ENCODE peak calls at places on chromosomes 11 and 22, in seven cellular contexts. One of them, this sample, is unnamed.

GRCh38 chr11:8698379-8698851 is 15.8 kb downstream of the RPL27A start:
- DNase-seq in progenitor cell of endocrine pancreas: no peak
- DNase-seq in MM.1S: no peak
- DNase-seq in fibroblast of villous mesenchyme: no peak
- DNase-seq in cardiac muscle cell: no peak
- DNase-seq in GM13977: no peak
- DNase-seq in adrenal gland: no peak
- DNase-seq in this sample: no peak

GRCh38 chr22:44677299-44678244 is 24.4 kb upstream of the PRR5 start:
- DNase-seq in progenitor cell of endocrine pancreas: no peak
- DNase-seq in MM.1S: no peak
- DNase-seq in fibroblast of villous mesenchyme: no peak
- DNase-seq in cardiac muscle cell: no peak
- DNase-seq in GM13977: no peak
- DNase-seq in adrenal gland: no peak
- DNase-seq in this sample: no peak

GRCh38 chr22:23159287-23159622 is 14.0 kb downstream of the RAB36 start:
- DNase-seq in progenitor cell of endocrine pancreas: no peak
- DNase-seq in MM.1S: no peak
- DNase-seq in fibroblast of villous mesenchyme: no peak
- DNase-seq in cardiac muscle cell: no peak
- DNase-seq in GM13977: no peak
- DNase-seq in adrenal gland: no peak
- DNase-seq in this sample: no peak

GRCh38 chr11:91790873-91791468 is 433.6 kb upstream of the FAT3 start:
- DNase-seq in progenitor cell of endocrine pancreas: no peak
- DNase-seq in MM.1S: no peak
- DNase-seq in fibroblast of villous mesenchyme: no peak
- DNase-seq in cardiac muscle cell: no peak
- DNase-seq in GM13977: no peak
- DNase-seq in adrenal gland: no peak
- DNase-seq in this sample: no peak

GRCh38 chr11:71300187-71300586 is 47.8 kb upstream of the SHANK2 start:
- DNase-seq in progenitor cell of endocrine pancreas: no peak
- DNase-seq in MM.1S: no peak
- DNase-seq in fibroblast of villous mesenchyme: peak; percentile 18
- DNase-seq in cardiac muscle cell: no peak
- DNase-seq in GM13977: no peak
- DNase-seq in adrenal gland: no peak
- DNase-seq in this sample: no peak

GRCh38 chr11:36363361-36364272 is 67.5 kb downstream of the PRR5L start:
- DNase-seq in progenitor cell of endocrine pancreas: no peak
- DNase-seq in MM.1S: peak; percentile 10
- DNase-seq in fibroblast of villous mesenchyme: no peak
- DNase-seq in cardiac muscle cell: peak; percentile 22
- DNase-seq in GM13977: no peak
- DNase-seq in adrenal gland: no peak
- DNase-seq in this sample: peak; percentile 72

GRCh38 chr11:67267188-67268035 is 1.1 kb downstream of the GRK2 start:
- DNase-seq in progenitor cell of endocrine pancreas: no peak
- DNase-seq in MM.1S: peak; percentile 91
- DNase-seq in fibroblast of villous mesenchyme: no peak
- DNase-seq in cardiac muscle cell: no peak
- DNase-seq in GM13977: no peak
- DNase-seq in adrenal gland: peak; percentile 44
- DNase-seq in this sample: no peak

GRCh38 chr11:129731316-129731715 is 84.3 kb upstream of the TMEM45B start:
- DNase-seq in progenitor cell of endocrine pancreas: no peak
- DNase-seq in MM.1S: no peak
- DNase-seq in fibroblast of villous mesenchyme: no peak
- DNase-seq in cardiac muscle cell: no peak
- DNase-seq in GM13977: no peak
- DNase-seq in adrenal gland: peak; percentile 35
- DNase-seq in this sample: no peak

GRCh38 chr11:11916981-11917399 is 75.2 kb downstream of the USP47 start:
- DNase-seq in progenitor cell of endocrine pancreas: no peak
- DNase-seq in MM.1S: no peak
- DNase-seq in fibroblast of villous mesenchyme: peak; percentile 41
- DNase-seq in cardiac muscle cell: no peak
- DNase-seq in GM13977: no peak
- DNase-seq in adrenal gland: no peak
- DNase-seq in this sample: no peak

GRCh38 chr11:43790444-43790794 is 90.2 kb upstream of the ALKBH3 start:
- DNase-seq in progenitor cell of endocrine pancreas: no peak
- DNase-seq in MM.1S: no peak
- DNase-seq in fibroblast of villous mesenchyme: no peak
- DNase-seq in cardiac muscle cell: no peak
- DNase-seq in GM13977: no peak
- DNase-seq in adrenal gland: no peak
- DNase-seq in this sample: peak; percentile 2

GRCh38 chr11:102177974-102178631 is 67.9 kb downstream of the YAP1 start:
- DNase-seq in progenitor cell of endocrine pancreas: no peak
- DNase-seq in MM.1S: no peak
- DNase-seq in fibroblast of villous mesenchyme: peak; percentile 95
- DNase-seq in cardiac muscle cell: no peak
- DNase-seq in GM13977: no peak
- DNase-seq in adrenal gland: no peak
- DNase-seq in this sample: peak; percentile 93

GRCh38 chr11:46351606-46352005 is 4.3 kb downstream of the DGKZ start:
- DNase-seq in progenitor cell of endocrine pancreas: no peak
- DNase-seq in MM.1S: no peak
- DNase-seq in fibroblast of villous mesenchyme: no peak
- DNase-seq in cardiac muscle cell: no peak
- DNase-seq in GM13977: no peak
- DNase-seq in adrenal gland: no peak
- DNase-seq in this sample: no peak

GRCh38 chr22:35736166-35736565 is 18.5 kb downstream of the APOL5 start:
- DNase-seq in progenitor cell of endocrine pancreas: no peak
- DNase-seq in MM.1S: no peak
- DNase-seq in fibroblast of villous mesenchyme: no peak
- DNase-seq in cardiac muscle cell: no peak
- DNase-seq in GM13977: no peak
- DNase-seq in adrenal gland: no peak
- DNase-seq in this sample: no peak

GRCh38 chr11:102256251-102256650 is 61.0 kb upstream of the BIRC3 start:
- DNase-seq in progenitor cell of endocrine pancreas: no peak
- DNase-seq in MM.1S: no peak
- DNase-seq in fibroblast of villous mesenchyme: peak; percentile 68
- DNase-seq in cardiac muscle cell: no peak
- DNase-seq in GM13977: no peak
- DNase-seq in adrenal gland: no peak
- DNase-seq in this sample: no peak

GRCh38 chr22:46367707-46368191 is 32.2 kb downstream of the TRMU start:
- DNase-seq in progenitor cell of endocrine pancreas: peak; percentile 53
- DNase-seq in MM.1S: peak; percentile 85
- DNase-seq in fibroblast of villous mesenchyme: peak; percentile 38
- DNase-seq in cardiac muscle cell: peak; percentile 75
- DNase-seq in GM13977: peak; percentile 92
- DNase-seq in adrenal gland: peak; percentile 64
- DNase-seq in this sample: no peak

GRCh38 chr11:67031791-67032561 is 9.0 kb downstream of the SYT12 start:
- DNase-seq in progenitor cell of endocrine pancreas: no peak
- DNase-seq in MM.1S: no peak
- DNase-seq in fibroblast of villous mesenchyme: peak; percentile 59
- DNase-seq in cardiac muscle cell: no peak
- DNase-seq in GM13977: no peak
- DNase-seq in adrenal gland: peak; percentile 67
- DNase-seq in this sample: no peak

GRCh38 chr11:59212744-59213573 is at the start of gene MPEG1:
- DNase-seq in progenitor cell of endocrine pancreas: no peak
- DNase-seq in MM.1S: no peak
- DNase-seq in fibroblast of villous mesenchyme: no peak
- DNase-seq in cardiac muscle cell: no peak
- DNase-seq in GM13977: no peak
- DNase-seq in adrenal gland: no peak
- DNase-seq in this sample: no peak

GRCh38 chr22:30301995-30302809 is 12.9 kb upstream of the CASTOR1 start:
- DNase-seq in progenitor cell of endocrine pancreas: no peak
- DNase-seq in MM.1S: no peak
- DNase-seq in fibroblast of villous mesenchyme: peak; percentile 99
- DNase-seq in cardiac muscle cell: no peak
- DNase-seq in GM13977: no peak
- DNase-seq in adrenal gland: no peak
- DNase-seq in this sample: no peak

GRCh38 chr11:88169881-88170280 is 5.4 kb downstream of the RAB38 start:
- DNase-seq in progenitor cell of endocrine pancreas: no peak
- DNase-seq in MM.1S: no peak
- DNase-seq in fibroblast of villous mesenchyme: no peak
- DNase-seq in cardiac muscle cell: no peak
- DNase-seq in GM13977: no peak
- DNase-seq in adrenal gland: no peak
- DNase-seq in this sample: no peak

GRCh38 chr11:88167853-88168252 is 7.4 kb downstream of the RAB38 start:
- DNase-seq in progenitor cell of endocrine pancreas: no peak
- DNase-seq in MM.1S: no peak
- DNase-seq in fibroblast of villous mesenchyme: no peak
- DNase-seq in cardiac muscle cell: no peak
- DNase-seq in GM13977: no peak
- DNase-seq in adrenal gland: no peak
- DNase-seq in this sample: no peak

GRCh38 chr11:88169481-88169880 is 5.8 kb downstream of the RAB38 start:
- DNase-seq in progenitor cell of endocrine pancreas: no peak
- DNase-seq in MM.1S: no peak
- DNase-seq in fibroblast of villous mesenchyme: no peak
- DNase-seq in cardiac muscle cell: no peak
- DNase-seq in GM13977: no peak
- DNase-seq in adrenal gland: no peak
- DNase-seq in this sample: no peak

GRCh38 chr11:88171982-88172381 is 3.3 kb downstream of the RAB38 start:
- DNase-seq in progenitor cell of endocrine pancreas: no peak
- DNase-seq in MM.1S: no peak
- DNase-seq in fibroblast of villous mesenchyme: no peak
- DNase-seq in cardiac muscle cell: no peak
- DNase-seq in GM13977: no peak
- DNase-seq in adrenal gland: no peak
- DNase-seq in this sample: no peak

DNA sequence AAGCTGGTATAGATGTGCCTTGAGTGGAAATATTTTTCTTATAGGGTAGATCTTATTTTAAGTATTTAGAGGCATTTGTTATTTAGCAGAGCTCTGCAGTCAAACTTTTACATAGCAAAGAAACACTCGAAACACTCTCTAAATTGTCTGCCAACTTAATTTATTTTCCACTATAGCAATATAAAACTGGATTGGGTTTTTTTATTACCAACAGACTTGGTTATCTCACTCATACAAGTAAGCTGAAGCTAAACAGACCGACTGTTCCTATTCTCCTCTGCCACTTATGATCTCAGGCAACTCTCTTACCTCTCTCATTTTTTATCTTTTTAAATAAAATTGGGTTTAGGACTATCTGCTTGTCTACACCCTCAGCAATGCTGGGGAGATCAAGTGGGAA is 4.6 kb downstream of the RAB38 start:
- DNase-seq in progenitor cell of endocrine pancreas: no peak
- DNase-seq in MM.1S: no peak
- DNase-seq in fibroblast of villous mesenchyme: no peak
- DNase-seq in cardiac muscle cell: no peak
- DNase-seq in GM13977: no peak
- DNase-seq in adrenal gland: no peak
- DNase-seq in this sample: no peak
- TF ChIP-seq CTCF in progenitor cell of endocrine pancreas: no peak
- TF ChIP-seq CTCF in MM.1S: no peak
- TF ChIP-seq CTCF in fibroblast of villous mesenchyme: no peak
- TF ChIP-seq CTCF in cardiac muscle cell: no peak
- TF ChIP-seq CTCF in GM13977: no peak
- TF ChIP-seq CTCF in adrenal gland: no peak
- TF ChIP-seq CTCF in this sample: no peak

DNA sequence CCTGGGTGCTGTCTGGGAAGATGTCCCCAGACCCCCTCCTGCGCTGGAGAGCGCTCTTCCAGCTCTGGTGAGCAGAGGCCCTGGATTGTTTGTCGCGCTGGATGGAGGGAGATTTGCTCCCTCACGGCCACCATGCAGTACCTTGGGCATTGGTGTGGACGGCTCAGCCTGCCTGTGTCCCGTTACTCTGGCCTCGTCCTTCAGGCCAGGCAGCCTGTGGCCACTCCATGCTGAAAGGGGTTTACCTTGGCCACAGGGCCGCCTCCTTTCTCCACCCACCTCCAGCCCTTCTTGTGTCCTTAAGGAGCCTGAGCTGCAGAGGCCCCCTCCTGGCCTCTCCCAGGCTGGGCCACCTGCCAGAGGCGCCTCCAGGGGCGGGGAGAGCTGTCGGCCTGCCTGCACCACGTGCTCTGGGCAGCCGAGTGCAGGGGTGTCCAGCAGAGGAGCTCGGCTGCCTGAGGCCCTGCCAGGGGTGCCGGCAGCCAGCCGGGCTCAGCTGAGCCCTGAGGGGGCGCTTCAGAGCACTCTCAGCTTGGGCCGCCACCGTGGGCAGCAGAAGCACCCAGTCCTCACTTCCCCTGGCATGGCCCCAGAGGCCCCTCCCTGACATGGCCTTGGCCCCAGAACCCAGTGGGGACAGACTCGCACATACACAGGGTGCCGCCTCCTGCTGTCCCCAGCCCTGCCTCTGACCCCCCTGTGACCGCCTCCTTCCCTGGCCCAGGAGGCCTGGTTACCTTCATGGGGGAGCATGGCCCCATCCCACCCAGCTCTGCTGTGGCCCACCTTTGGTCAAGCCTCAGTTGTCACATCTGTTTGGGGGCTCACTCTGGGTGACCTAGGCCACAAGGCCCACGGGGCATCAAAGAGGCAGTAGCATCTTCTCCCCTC is 3.4 kb downstream of the CCND1 start:
- DNase-seq in progenitor cell of endocrine pancreas: no peak
- DNase-seq in MM.1S: no peak
- DNase-seq in fibroblast of villous mesenchyme: peak; percentile 94
- DNase-seq in cardiac muscle cell: peak; percentile 74
- DNase-seq in GM13977: no peak
- DNase-seq in adrenal gland: peak; percentile 84
- DNase-seq in this sample: no peak
- TF ChIP-seq CTCF in progenitor cell of endocrine pancreas: no peak
- TF ChIP-seq CTCF in MM.1S: no peak
- TF ChIP-seq CTCF in fibroblast of villous mesenchyme: peak; percentile 34
- TF ChIP-seq CTCF in cardiac muscle cell: peak; percentile 36
- TF ChIP-seq CTCF in GM13977: no peak
- TF ChIP-seq CTCF in adrenal gland: peak; percentile 60
- TF ChIP-seq CTCF in this sample: peak; percentile 37

DNA sequence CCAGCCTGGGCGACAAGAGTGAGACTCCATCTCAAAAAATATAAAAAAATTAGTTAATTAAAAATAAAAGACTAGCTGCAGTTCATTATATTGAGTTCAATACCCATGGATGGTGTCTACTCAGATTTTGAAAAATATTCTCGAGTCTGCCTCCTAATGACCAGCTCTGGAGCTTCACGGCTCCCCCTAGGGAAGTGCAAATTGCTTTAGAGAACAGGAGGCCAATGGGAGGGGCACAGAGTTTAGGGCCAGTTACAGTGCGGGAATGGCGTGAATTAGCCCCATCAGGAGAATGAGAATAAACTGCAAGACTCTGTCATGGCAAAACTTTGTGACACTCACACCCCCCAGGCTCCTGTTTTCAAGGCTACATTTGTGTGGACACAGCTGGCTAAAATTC is 4.6 kb downstream of the FGF4 start:
- DNase-seq in progenitor cell of endocrine pancreas: no peak
- DNase-seq in MM.1S: no peak
- DNase-seq in fibroblast of villous mesenchyme: no peak
- DNase-seq in cardiac muscle cell: no peak
- DNase-seq in GM13977: no peak
- DNase-seq in adrenal gland: no peak
- DNase-seq in this sample: no peak
- TF ChIP-seq CTCF in progenitor cell of endocrine pancreas: no peak
- TF ChIP-seq CTCF in MM.1S: no peak
- TF ChIP-seq CTCF in fibroblast of villous mesenchyme: peak; percentile 6
- TF ChIP-seq CTCF in cardiac muscle cell: no peak
- TF ChIP-seq CTCF in GM13977: no peak
- TF ChIP-seq CTCF in adrenal gland: no peak
- TF ChIP-seq CTCF in this sample: no peak

GRCh38 chr11:114171257-114172054 is 111.9 kb downstream of the ZBTB16 start:
- DNase-seq in progenitor cell of endocrine pancreas: no peak
- DNase-seq in MM.1S: no peak
- DNase-seq in fibroblast of villous mesenchyme: no peak
- DNase-seq in cardiac muscle cell: peak; percentile 58
- DNase-seq in GM13977: no peak
- DNase-seq in adrenal gland: peak; percentile 99
- DNase-seq in this sample: no peak
- TF ChIP-seq CTCF in progenitor cell of endocrine pancreas: no peak
- TF ChIP-seq CTCF in MM.1S: no peak
- TF ChIP-seq CTCF in fibroblast of villous mesenchyme: no peak
- TF ChIP-seq CTCF in cardiac muscle cell: no peak
- TF ChIP-seq CTCF in GM13977: no peak
- TF ChIP-seq CTCF in adrenal gland: peak; percentile 6
- TF ChIP-seq CTCF in this sample: peak; percentile 14

This sample was measured in epithelial cell of proximal tubule.